ENCODE peak calls at places on chromosomes 1 and 21, in ten cellular contexts. X is neuronal stem cell; Y is Kasumi-1; E is CD4-positive, CD25-positive, alpha-beta regulatory T cell; O is KBM-7; H is activated naive CD4-positive, alpha-beta T cell treated with anti-CD3 and anti-CD28 coated beads, Interleukin-2, amount 10 ng/mL, durations not matched to agents 7 days and 5 days; G is nucleus accumbens; M is 8988T; J is endothelial cell; F is activated CD8-positive, alpha-beta memory T cell treated with anti-CD3 and anti-CD28 coated beads for 1 hour. U is an unnamed sample.

GRCh38 chr1:55378582-55378981 is 163.4 kb upstream of the USP24 start:
- DNase-seq in H (peak; percentile 44), O (peak; percentile 36), G (no peak), J (peak; percentile 59), Y (no peak), X (peak; percentile 36), E (peak; percentile 32), M (no peak), F (no peak), U (no peak)

GRCh38 chr1:208172389-208173140 is 71.6 kb downstream of the PLXNA2 start:
- DNase-seq in E (no peak), O (no peak), H (no peak), X (no peak), F (no peak), G (no peak), Y (no peak), J (no peak), M (no peak), U (no peak)

GRCh38 chr1:211928222-211928856 is 97.8 kb upstream of the LPGAT1 start:
- DNase-seq in H (no peak), E (no peak), F (no peak), X (no peak), G (no peak), J (no peak), M (no peak), O (peak; percentile 26), Y (no peak), U (no peak)

GRCh38 chr1:39003787-39004186 is 12.7 kb downstream of the AKIRIN1 start:
- DNase-seq in F (no peak), Y (no peak), E (no peak), J (no peak), M (no peak), H (no peak), G (no peak), O (no peak), X (no peak), U (no peak)

GRCh38 chr1:206732508-206732907 is 38.1 kb upstream of the IL19 start:
- DNase-seq in M (no peak), O (no peak), X (no peak), H (no peak), E (no peak), F (no peak), J (no peak), G (no peak), Y (no peak), U (no peak)

GRCh38 chr1:193325042-193325441 is 138.6 kb upstream of the B3GALT2 start:
- DNase-seq in G (no peak), Y (no peak), X (no peak), F (no peak), M (no peak), E (no peak), H (no peak), J (no peak), O (no peak), U (no peak)

GRCh38 chr1:150973826-150974579 is 632 bp downstream of the CERS2 start:
- DNase-seq in H (peak; percentile 61), E (peak; percentile 60), F (no peak), M (no peak), J (peak; percentile 32), Y (peak; percentile 28), G (peak; percentile 42), O (peak; percentile 56), X (no peak), U (peak; percentile 72)

GRCh38 chr1:156319664-156320063 is 18.4 kb downstream of the CCT3 start:
- DNase-seq in O (peak; percentile 53), F (no peak), E (peak; percentile 51), J (no peak), G (no peak), H (peak; percentile 49), X (no peak), Y (peak; percentile 46), M (no peak), U (peak; percentile 3)

GRCh38 chr21:41695513-41695912 is 71.3 kb downstream of the RIPK4 start:
- DNase-seq in J (no peak), F (no peak), Y (no peak), O (no peak), M (no peak), E (no peak), H (no peak), X (no peak), G (no peak), U (no peak)

GRCh38 chr1:179229214-179230140 is at the start of gene ABL2:
- DNase-seq in Y (no peak), H (peak; percentile 58), J (peak; percentile 53), E (peak; percentile 33), X (peak; percentile 72), M (peak; percentile 75), F (no peak), G (peak; percentile 62), O (peak; percentile 60), U (peak; percentile 62)

GRCh38 chr1:24951810-24952412 is 21.8 kb upstream of the RUNX3 start:
- DNase-seq in X (no peak), J (no peak), Y (no peak), F (no peak), H (no peak), M (no peak), E (no peak), O (no peak), G (no peak), U (no peak)

GRCh38 chr1:79604490-79605198 is 598.1 kb upstream of the ADGRL4 start:
- DNase-seq in M (no peak), O (no peak), X (no peak), H (no peak), E (no peak), J (no peak), G (no peak), F (no peak), Y (no peak), U (no peak)

GRCh38 chr1:184085667-184086066 is 34.1 kb downstream of the TSEN15 start:
- DNase-seq in F (no peak), J (no peak), G (no peak), O (no peak), M (no peak), Y (no peak), H (no peak), X (no peak), E (no peak), U (no peak)

GRCh38 chr1:14973773-14974172 is 179.8 kb upstream of the TMEM51 start:
- DNase-seq in F (no peak), E (no peak), J (no peak), O (no peak), M (no peak), Y (no peak), G (no peak), X (no peak), H (no peak), U (no peak)

GRCh38 chr1:236416165-236416564 is 22.1 kb downstream of the EDARADD start:
- DNase-seq in M (no peak), H (peak; percentile 23), G (no peak), E (peak; percentile 83), F (no peak), X (no peak), J (no peak), Y (no peak), O (peak; percentile 35), U (no peak)

GRCh38 chr1:64663654-64664053 is 81.2 kb upstream of the RAVER2 start:
- DNase-seq in Y (peak; percentile 1), X (peak; percentile 15), M (no peak), H (peak; percentile 38), F (no peak), E (peak; percentile 34), O (peak; percentile 14), J (peak; percentile 41), G (no peak), U (peak; percentile 28)

GRCh38 chr1:103025858-103026409 is 82.4 kb downstream of the COL11A1 start:
- DNase-seq in F (no peak), G (no peak), J (no peak), Y (no peak), H (no peak), O (no peak), M (no peak), E (no peak), X (no peak), U (no peak)

GRCh38 chr1:232574867-232575523 is 54.9 kb downstream of the SIPA1L2 start:
- DNase-seq in O (no peak), G (no peak), H (no peak), M (no peak), Y (no peak), F (no peak), X (no peak), E (no peak), J (no peak), U (no peak)

U was measured in hippocampal formation.